ENCODE peak calls at places on chromosomes 1 and 21, in seven cellular contexts. Y is H9, F is sigmoid colon, B is heart left ventricle, E is uterus, G is cardiac muscle cell, X is heart right ventricle. V is an unnamed sample.
A peak's percentile ranks its signal among the peaks of the same experiment; 100 is the strongest.

GRCh38 chr1:114103992-114104391 is 49.7 kb downstream of the SYT6 start:
- DNase-seq in F (peak; percentile 33), X (no peak), E (no peak), B (no peak), G (no peak), Y (no peak), V (no peak)

GRCh38 chr1:236066828-236067386 is 2.0 kb upstream of the NID1 start:
- DNase-seq in B (peak; percentile 86), Y (no peak), X (peak; percentile 38), E (peak; percentile 69), G (peak; percentile 62), F (peak; percentile 94), V (no peak)

GRCh38 chr1:223393275-223394214 is at the start of gene CCDC185:
- DNase-seq in X (no peak), E (no peak), B (no peak), F (no peak), G (no peak), Y (no peak), V (no peak)

GRCh38 chr1:209879539-209879938 is 51.8 kb downstream of the UTP25 start:
- DNase-seq in Y (no peak), B (no peak), F (no peak), G (no peak), X (no peak), E (no peak), V (no peak)

GRCh38 chr1:228860911-228861829 is 125.9 kb downstream of the RHOU start:
- DNase-seq in Y (peak; percentile 22), G (no peak), E (peak; percentile 20), F (no peak), B (no peak), X (no peak), V (no peak)

GRCh38 chr1:2049517-2050481 is at the start of gene PRKCZ:
- DNase-seq in F (peak; percentile 78), Y (peak; percentile 97), X (peak; percentile 79), E (peak; percentile 29), B (peak; percentile 89), G (peak; percentile 95), V (no peak)

GRCh38 chr1:247656475-247656874 is 23.1 kb downstream of the OR13G1 start:
- DNase-seq in E (no peak), G (no peak), B (no peak), X (no peak), F (no peak), Y (no peak), V (no peak)

GRCh38 chr21:39347537-39347936 is 1.4 kb downstream of the HMGN1 start:
- DNase-seq in F (no peak), G (no peak), E (no peak), X (no peak), Y (no peak), B (no peak), V (no peak)

GRCh38 chr1:54275349-54275748 is 75.4 kb downstream of the MRPL37 start:
- DNase-seq in X (peak; percentile 74), B (peak; percentile 90), E (peak; percentile 80), Y (no peak), F (peak; percentile 91), G (no peak), V (peak; percentile 87)

GRCh38 chr1:89754518-89754917 is 66.3 kb upstream of the LRRC8D start:
- DNase-seq in E (no peak), F (no peak), X (no peak), Y (no peak), B (no peak), G (no peak), V (no peak)

GRCh38 chr1:1344672-1345361 is 4.4 kb downstream of the DVL1 start:
- DNase-seq in F (no peak), X (no peak), Y (no peak), B (no peak), G (peak; percentile 50), E (no peak), V (no peak)

GRCh38 chr1:241413386-241413785 is 56.4 kb upstream of the RGS7 start:
- DNase-seq in Y (no peak), G (no peak), E (no peak), F (no peak), X (no peak), B (no peak), V (no peak)

GRCh38 chr1:85290826-85291225 is 14.4 kb upstream of the BCL10 start:
- DNase-seq in G (no peak), E (no peak), X (no peak), F (no peak), Y (no peak), B (no peak), V (no peak)

GRCh38 chr1:224067621-224068457 is 46.1 kb upstream of the FBXO28 start:
- DNase-seq in X (no peak), G (no peak), F (no peak), E (no peak), B (no peak), Y (no peak), V (no peak)

GRCh38 chr1:158999301-159000069 is 10.2 kb upstream of the IFI16 start:
- DNase-seq in F (peak; percentile 94), E (peak; percentile 96), Y (peak; percentile 94), B (peak; percentile 78), G (peak; percentile 89), X (peak; percentile 48), V (no peak)

GRCh38 chr1:226987623-226988336 is 47.7 kb downstream of the COQ8A start:
- DNase-seq in E (no peak), G (no peak), X (no peak), Y (no peak), F (peak; percentile 63), B (no peak), V (no peak)

GRCh38 chr1:180842052-180842451 is 70.6 kb upstream of the KIAA1614 start:
- DNase-seq in F (no peak), E (no peak), B (no peak), G (no peak), Y (no peak), X (no peak), V (no peak)

GRCh38 chr1:3431266-3431665 is 23.2 kb upstream of the ARHGEF16 start:
- DNase-seq in E (no peak), G (no peak), Y (peak; percentile 69), F (no peak), X (peak; percentile 1), B (peak; percentile 14), V (no peak)

GRCh38 chr1:67261646-67262045 is 46.0 kb upstream of the IL12RB2 start:
- DNase-seq in Y (peak; percentile 39), B (no peak), G (no peak), F (no peak), E (no peak), X (no peak), V (no peak)

GRCh38 chr1:94551449-94551848 is 9.9 kb upstream of the F3 start:
- DNase-seq in F (no peak), X (no peak), B (no peak), G (no peak), Y (no peak), E (no peak), V (no peak)
- H3K27ac ChIP-seq in F (no peak overlapping the region), X (no peak overlapping the region), B (peak overlapping the region; percentile 41), G (no peak overlapping the region), Y (no peak overlapping the region), E (no peak overlapping the region), V (no peak overlapping the region)

GRCh38 chr1:30929135-30929889 is 20.8 kb upstream of the SDC3 start:
- DNase-seq in B (no peak), E (no peak), Y (peak; percentile 73), F (no peak), X (no peak), G (peak; percentile 66), V (no peak)
- TF ChIP-seq CTCF in B (peak; percentile 75), E (peak; percentile 59), Y (peak; percentile 83), F (peak; percentile 72), X (peak; percentile 71), G (peak; percentile 76), V (peak; percentile 69)

GRCh38 chr1:26771643-26772321 is 16.0 kb upstream of the PIGV start:
- DNase-seq in E (peak; percentile 60), G (no peak), Y (no peak), X (no peak), F (no peak), B (peak; percentile 64), V (no peak)

GRCh38 chr1:26772687-26773086 is 15.1 kb upstream of the PIGV start:
- DNase-seq in G (no peak), E (no peak), X (no peak), Y (no peak), F (no peak), B (no peak), V (no peak)

GRCh38 chr1:26774462-26774861 is 13.3 kb upstream of the PIGV start:
- DNase-seq in G (no peak), X (no peak), Y (no peak), E (no peak), B (no peak), F (no peak), V (no peak)

GRCh38 chr1:26779093-26779668 is 8.6 kb upstream of the PIGV start:
- DNase-seq in E (no peak), G (no peak), X (no peak), F (no peak), Y (no peak), B (no peak), V (no peak)

DNA sequence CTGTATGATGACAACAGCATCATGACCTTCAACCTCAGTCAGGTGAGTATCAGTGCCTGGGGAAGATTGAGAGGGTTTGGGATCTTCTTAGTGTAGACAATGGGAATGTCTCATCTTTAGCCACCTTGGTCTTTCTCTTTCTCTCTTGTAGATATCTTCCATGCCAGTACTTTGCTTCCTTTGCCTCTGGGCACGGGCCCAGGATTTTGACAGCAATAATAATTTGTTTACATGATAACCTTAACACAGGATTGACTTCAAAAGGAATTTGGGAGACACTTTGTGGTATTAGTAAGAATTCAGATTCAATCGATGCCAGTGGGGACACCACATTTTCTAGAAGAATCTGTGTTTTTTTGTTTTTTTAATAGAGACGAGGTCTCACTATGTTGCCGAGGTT is 12.1 kb upstream of the PIGV start:
- DNase-seq in Y (no peak), X (no peak), G (no peak), B (no peak), E (no peak), F (no peak), V (no peak)
- H3K27ac ChIP-seq in Y (no peak overlapping the region), X (no peak overlapping the region), G (no peak overlapping the region), B (no peak overlapping the region), E (no peak overlapping the region), F (peak overlapping the region; percentile 39), V (no peak overlapping the region)

GRCh38 chr1:215523128-215523861 is 43.8 kb upstream of the KCTD3 start:
- DNase-seq in X (no peak), F (no peak), Y (no peak), G (peak; percentile 2), B (no peak), E (no peak), V (no peak)

GRCh38 chr1:215521279-215521678 is 45.8 kb upstream of the KCTD3 start:
- DNase-seq in X (no peak), B (no peak), G (no peak), Y (no peak), F (no peak), E (no peak), V (no peak)

GRCh38 chr1:215518594-215518993 is 48.5 kb upstream of the KCTD3 start:
- DNase-seq in F (no peak), B (no peak), G (no peak), Y (no peak), E (no peak), X (no peak), V (no peak)

DNA sequence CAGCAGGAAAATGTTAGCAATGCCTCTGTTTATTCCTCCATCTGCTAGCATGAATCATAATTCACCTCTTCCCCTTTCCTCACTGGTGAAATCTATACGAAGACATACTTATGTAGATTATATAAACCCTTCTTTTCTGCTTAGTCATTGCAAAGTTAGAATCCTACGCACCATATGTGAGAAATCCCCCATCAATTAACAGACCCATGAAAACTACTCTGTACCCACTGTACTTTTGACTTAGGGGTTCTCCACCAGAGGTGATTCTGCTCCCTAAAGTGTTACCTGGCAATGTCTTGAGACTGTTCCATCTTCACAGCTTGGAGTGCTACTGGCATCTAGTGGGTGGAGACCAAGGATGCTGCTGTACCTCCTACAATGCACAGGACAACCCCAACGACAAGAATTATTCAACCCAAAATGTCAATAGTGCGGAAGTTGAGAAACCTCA is 49.6 kb upstream of the KCTD3 start:
- DNase-seq in Y (peak; percentile 46), G (peak; percentile 3), E (no peak), F (no peak), X (no peak), B (no peak), V (no peak)
- TF ChIP-seq CTCF in Y (peak; percentile 64), G (no peak), E (no peak), F (no peak), X (no peak), B (no peak), V (no peak)

V was measured in thoracic aorta.